ENCODE peak calls at places on chromosomes 3 and 15, in six cellular contexts. One of them, this sample, is unnamed.

GRCh38 chr3:184322731-184323487 is 8.5 kb downstream of the EIF4G1 start:
- DNase-seq in H9: no peak
- DNase-seq in IMR-90: no peak
- DNase-seq in H1: no peak
- DNase-seq in mesenchymal stem cell: no peak
- DNase-seq in neuronal stem cell: no peak
- DNase-seq in this sample: no peak

GRCh38 chr15:60633426-60633968 is 154.6 kb upstream of the ICE2 start:
- DNase-seq in H1: no peak
- DNase-seq in IMR-90: no peak
- DNase-seq in H9: no peak
- DNase-seq in mesenchymal stem cell: no peak
- DNase-seq in neuronal stem cell: no peak
- DNase-seq in this sample: no peak

GRCh38 chr3:104245241-104245640 is 1121.5 kb upstream of the ALCAM start:
- DNase-seq in H1: no peak
- DNase-seq in IMR-90: no peak
- DNase-seq in H9: no peak
- DNase-seq in mesenchymal stem cell: no peak
- DNase-seq in neuronal stem cell: no peak
- DNase-seq in this sample: no peak

GRCh38 chr3:172303941-172304558 is 144.2 kb downstream of the GHSR start:
- DNase-seq in H1: no peak
- DNase-seq in H9: no peak
- DNase-seq in IMR-90: no peak
- DNase-seq in neuronal stem cell: no peak
- DNase-seq in mesenchymal stem cell: no peak
- DNase-seq in this sample: peak

GRCh38 chr15:24878153-24878552 is 76.6 kb upstream of the SNRPN start:
- DNase-seq in IMR-90: peak
- DNase-seq in H1: no peak
- DNase-seq in neuronal stem cell: no peak
- DNase-seq in mesenchymal stem cell: no peak
- DNase-seq in H9: no peak
- DNase-seq in this sample: no peak

GRCh38 chr15:95972136-95972553 is 358.4 kb upstream of the NR2F2 start:
- DNase-seq in mesenchymal stem cell: peak
- DNase-seq in IMR-90: peak
- DNase-seq in neuronal stem cell: no peak
- DNase-seq in H1: no peak
- DNase-seq in H9: no peak
- DNase-seq in this sample: no peak

GRCh38 chr3:73270839-73271483 is 209.5 kb downstream of the EBLN2 start:
- DNase-seq in H1: no peak
- DNase-seq in H9: no peak
- DNase-seq in mesenchymal stem cell: no peak
- DNase-seq in IMR-90: no peak
- DNase-seq in neuronal stem cell: no peak
- DNase-seq in this sample: no peak

GRCh38 chr3:125128861-125129501 is 73.2 kb upstream of the HEG1 start:
- DNase-seq in mesenchymal stem cell: peak
- DNase-seq in neuronal stem cell: no peak
- DNase-seq in H1: no peak
- DNase-seq in H9: no peak
- DNase-seq in IMR-90: peak
- DNase-seq in this sample: peak

GRCh38 chr15:38069506-38069905 is 135.1 kb downstream of the TMCO5A start:
- DNase-seq in IMR-90: peak
- DNase-seq in H1: no peak
- DNase-seq in neuronal stem cell: no peak
- DNase-seq in H9: no peak
- DNase-seq in mesenchymal stem cell: peak
- DNase-seq in this sample: no peak

GRCh38 chr15:89371145-89372044 is 36.8 kb upstream of the POLG start:
- DNase-seq in mesenchymal stem cell: no peak
- DNase-seq in H9: peak
- DNase-seq in IMR-90: no peak
- DNase-seq in H1: no peak
- DNase-seq in neuronal stem cell: peak
- DNase-seq in this sample: no peak

GRCh38 chr3:157447026-157447694 is 10.5 kb downstream of the PTX3 start:
- DNase-seq in H1: no peak
- DNase-seq in neuronal stem cell: no peak
- DNase-seq in IMR-90: peak
- DNase-seq in mesenchymal stem cell: peak
- DNase-seq in H9: no peak
- DNase-seq in this sample: peak

GRCh38 chr3:8554725-8555621 is 53.4 kb downstream of the LMCD1 start:
- DNase-seq in IMR-90: peak
- DNase-seq in H1: peak
- DNase-seq in mesenchymal stem cell: peak
- DNase-seq in neuronal stem cell: peak
- DNase-seq in H9: peak
- DNase-seq in this sample: peak

GRCh38 chr3:189488241-189488767 is 142.9 kb upstream of the TP63 start:
- DNase-seq in mesenchymal stem cell: peak
- DNase-seq in H9: no peak
- DNase-seq in neuronal stem cell: no peak
- DNase-seq in H1: peak
- DNase-seq in IMR-90: no peak
- DNase-seq in this sample: peak

GRCh38 chr3:37163262-37164020 is 10.9 kb downstream of the LRRFIP2 start:
- DNase-seq in H9: peak
- DNase-seq in neuronal stem cell: no peak
- DNase-seq in mesenchymal stem cell: peak
- DNase-seq in H1: no peak
- DNase-seq in IMR-90: peak
- DNase-seq in this sample: peak

GRCh38 chr3:177037241-177037640 is 160.0 kb downstream of the TBL1XR1 start:
- DNase-seq in neuronal stem cell: no peak
- DNase-seq in mesenchymal stem cell: peak
- DNase-seq in IMR-90: peak
- DNase-seq in H1: no peak
- DNase-seq in H9: no peak
- DNase-seq in this sample: no peak

GRCh38 chr3:177772908-177773557 is 575.8 kb upstream of the TBL1XR1 start:
- DNase-seq in neuronal stem cell: no peak
- DNase-seq in mesenchymal stem cell: no peak
- DNase-seq in H1: no peak
- DNase-seq in IMR-90: no peak
- DNase-seq in H9: no peak
- DNase-seq in this sample: no peak

GRCh38 chr3:33994568-33994967 is 196.1 kb downstream of the PDCD6IP start:
- DNase-seq in H1: no peak
- DNase-seq in H9: no peak
- DNase-seq in IMR-90: no peak
- DNase-seq in neuronal stem cell: no peak
- DNase-seq in mesenchymal stem cell: no peak
- DNase-seq in this sample: no peak

GRCh38 chr3:194364652-194365434 is 4.7 kb downstream of the LRRC15 start:
- DNase-seq in H1: no peak
- DNase-seq in neuronal stem cell: no peak
- DNase-seq in H9: no peak
- DNase-seq in IMR-90: peak
- DNase-seq in mesenchymal stem cell: peak
- DNase-seq in this sample: peak

GRCh38 chr3:188473591-188474288 is 319.8 kb downstream of the LPP start:
- DNase-seq in IMR-90: no peak
- DNase-seq in H9: no peak
- DNase-seq in H1: no peak
- DNase-seq in mesenchymal stem cell: no peak
- DNase-seq in neuronal stem cell: no peak
- DNase-seq in this sample: no peak

GRCh38 chr15:26087395-26087794 is 224.3 kb upstream of the ATP10A start:
- DNase-seq in H1: no peak
- DNase-seq in neuronal stem cell: no peak
- DNase-seq in IMR-90: peak
- DNase-seq in mesenchymal stem cell: no peak
- DNase-seq in H9: no peak
- DNase-seq in this sample: no peak

GRCh38 chr15:40344217-40344616 is 3.5 kb upstream of the CCDC9B start:
- DNase-seq in H9: no peak
- DNase-seq in mesenchymal stem cell: peak
- DNase-seq in H1: no peak
- DNase-seq in neuronal stem cell: no peak
- DNase-seq in IMR-90: peak
- DNase-seq in this sample: no peak

GRCh38 chr15:40344631-40345120 is 3.9 kb upstream of the CCDC9B start:
- DNase-seq in mesenchymal stem cell: peak
- DNase-seq in neuronal stem cell: no peak
- DNase-seq in H1: no peak
- DNase-seq in IMR-90: peak
- DNase-seq in H9: peak
- DNase-seq in this sample: peak

GRCh38 chr15:40342421-40343313 is 1.9 kb upstream of the CCDC9B start:
- DNase-seq in mesenchymal stem cell: peak
- DNase-seq in IMR-90: peak
- DNase-seq in H1: no peak
- DNase-seq in H9: no peak
- DNase-seq in neuronal stem cell: no peak
- DNase-seq in this sample: no peak

GRCh38 chr15:40345225-40345866 is 4.6 kb upstream of the CCDC9B start:
- DNase-seq in H1: no peak
- DNase-seq in neuronal stem cell: no peak
- DNase-seq in H9: no peak
- DNase-seq in IMR-90: no peak
- DNase-seq in mesenchymal stem cell: no peak
- DNase-seq in this sample: no peak

GRCh38 chr15:40343512-40343911 is 2.8 kb upstream of the CCDC9B start:
- DNase-seq in mesenchymal stem cell: peak
- DNase-seq in neuronal stem cell: no peak
- DNase-seq in IMR-90: peak
- DNase-seq in H1: no peak
- DNase-seq in H9: no peak
- DNase-seq in this sample: no peak
- H2BK15ac ChIP-seq in mesenchymal stem cell: peak
- H2BK15ac ChIP-seq in neuronal stem cell: peak
- H2BK15ac ChIP-seq in IMR-90: peak
- H2BK15ac ChIP-seq in H1: peak
- H2BK15ac ChIP-seq in H9: no peak
- H2BK15ac ChIP-seq in this sample: no peak

DNA sequence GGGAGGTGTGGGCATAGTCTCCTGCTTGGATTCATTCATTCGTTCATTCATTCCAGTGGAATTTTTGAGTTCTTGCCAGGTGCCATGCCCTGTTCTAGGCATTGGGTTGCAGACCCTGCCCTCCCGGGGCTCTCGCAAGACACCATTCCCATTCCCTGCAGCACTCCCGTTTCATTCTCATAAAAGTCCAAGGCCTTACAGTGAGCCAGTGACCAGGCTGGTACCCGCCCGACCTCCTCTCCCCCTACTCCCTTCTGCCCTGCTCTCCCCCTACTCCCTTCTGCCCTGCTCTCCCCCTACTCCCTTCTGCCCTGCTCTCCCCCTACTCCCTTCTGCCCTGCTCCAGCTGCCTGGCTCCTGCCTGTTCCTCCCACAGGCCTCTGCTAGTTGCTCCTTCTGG is 41.9 kb downstream of the AMOTL2 start:
- DNase-seq in H9: peak
- DNase-seq in H1: no peak
- DNase-seq in mesenchymal stem cell: no peak
- DNase-seq in neuronal stem cell: no peak
- DNase-seq in IMR-90: no peak
- DNase-seq in this sample: no peak
- H2BK120ac ChIP-seq in H9: no peak
- H2BK120ac ChIP-seq in H1: no peak
- H2BK120ac ChIP-seq in mesenchymal stem cell: peak
- H2BK120ac ChIP-seq in neuronal stem cell: no peak
- H2BK120ac ChIP-seq in IMR-90: peak
- H2BK120ac ChIP-seq in this sample: peak

GRCh38 chr3:14148041-14148985 is 23.5 kb downstream of the TMEM43 start:
- DNase-seq in H9: peak
- DNase-seq in H1: no peak
- DNase-seq in IMR-90: no peak
- DNase-seq in mesenchymal stem cell: peak
- DNase-seq in neuronal stem cell: no peak
- DNase-seq in this sample: peak
- H2BK15ac ChIP-seq in H9: no peak
- H2BK15ac ChIP-seq in H1: no peak
- H2BK15ac ChIP-seq in IMR-90: no peak
- H2BK15ac ChIP-seq in mesenchymal stem cell: no peak
- H2BK15ac ChIP-seq in neuronal stem cell: no peak
- H2BK15ac ChIP-seq in this sample: no peak

GRCh38 chr3:113747719-113748046 is 848 bp downstream of the ATP6V1A start:
- DNase-seq in mesenchymal stem cell: peak
- DNase-seq in neuronal stem cell: peak
- DNase-seq in H1: no peak
- DNase-seq in IMR-90: no peak
- DNase-seq in H9: no peak
- DNase-seq in this sample: no peak

GRCh38 chr3:113744941-113745272 is 1.1 kb downstream of the NAA50 start:
- DNase-seq in H9: no peak
- DNase-seq in H1: no peak
- DNase-seq in mesenchymal stem cell: no peak
- DNase-seq in neuronal stem cell: no peak
- DNase-seq in IMR-90: no peak
- DNase-seq in this sample: no peak

GRCh38 chr3:113745273-113746068 is 578 bp downstream of the NAA50 start:
- DNase-seq in IMR-90: peak
- DNase-seq in neuronal stem cell: peak
- DNase-seq in H1: peak
- DNase-seq in H9: peak
- DNase-seq in mesenchymal stem cell: peak
- DNase-seq in this sample: peak

GRCh38 chr3:113746955-113747718 is at the start of gene ATP6V1A:
- DNase-seq in mesenchymal stem cell: peak
- DNase-seq in H1: no peak
- DNase-seq in neuronal stem cell: peak
- DNase-seq in H9: peak
- DNase-seq in IMR-90: no peak
- DNase-seq in this sample: peak

GRCh38 chr3:113746069-113746954 is at the start of gene NAA50:
- DNase-seq in IMR-90: peak
- DNase-seq in mesenchymal stem cell: peak
- DNase-seq in H1: peak
- DNase-seq in neuronal stem cell: peak
- DNase-seq in H9: peak
- DNase-seq in this sample: peak
- H2BK120ac ChIP-seq in IMR-90: peak
- H2BK120ac ChIP-seq in mesenchymal stem cell: peak
- H2BK120ac ChIP-seq in H1: peak
- H2BK120ac ChIP-seq in neuronal stem cell: no peak
- H2BK120ac ChIP-seq in H9: peak
- H2BK120ac ChIP-seq in this sample: no peak